ENCODE peak calls at places on chromosomes 4 and X, in six cellular contexts. C is GM20000; Z is naive thymus-derived CD8-positive, alpha-beta T cell; G is NCI-H1092; A is heart right ventricle; O is Kasumi-1. F is an unnamed sample.

GRCh38 chrX:129653985-129654651 is 638 bp downstream of the APLN start:
- DNase-seq in G (no peak), C (peak; percentile 36), Z (no peak), A (peak; percentile 33), O (no peak), F (no peak)

GRCh38 chr4:170580651-170581050 is 490.9 kb upstream of the AADAT start:
- DNase-seq in O (no peak), G (no peak), A (no peak), C (no peak), Z (no peak), F (no peak)

GRCh38 chrX:135185795-135186443 is 14.7 kb upstream of the CT55 start:
- DNase-seq in G (peak; percentile 15), Z (no peak), A (no peak), C (peak; percentile 58), O (peak; percentile 65), F (peak; percentile 23)

GRCh38 chrX:64190136-64190740 is 15.3 kb downstream of the AMER1 start:
- DNase-seq in C (no peak), G (no peak), Z (no peak), O (no peak), A (no peak), F (no peak)

GRCh38 chr4:128601992-128602695 is 207.4 kb upstream of the JADE1 start:
- DNase-seq in Z (no peak), O (no peak), G (no peak), A (peak; percentile 23), C (no peak), F (no peak)

GRCh38 chr4:138953962-138954371 is 61.6 kb upstream of the NOCT start:
- DNase-seq in O (peak; percentile 17), C (no peak), G (no peak), Z (no peak), A (no peak), F (no peak)

GRCh38 chrX:1190596-1191145 is 21.8 kb downstream of the CRLF2 start:
- DNase-seq in O (no peak), G (no peak), Z (no peak), A (no peak), C (no peak), F (no peak)

GRCh38 chr4:575281-576141 is 584 bp downstream of the TMEM271 start:
- DNase-seq in A (peak; percentile 32), Z (no peak), G (peak; percentile 14), O (peak; percentile 19), C (peak; percentile 79), F (no peak)

GRCh38 chrX:70762285-70762684 is 146.2 kb downstream of the TEX11 start:
- DNase-seq in C (no peak), Z (no peak), O (no peak), G (no peak), A (no peak), F (no peak)

GRCh38 chr4:182770969-182771330 is 146.2 kb downstream of the DCTD start:
- DNase-seq in O (no peak), G (no peak), C (no peak), Z (no peak), A (no peak), F (no peak)

GRCh38 chr4:84862064-84862463 is 104.4 kb downstream of the WDFY3 start:
- DNase-seq in O (no peak), G (no peak), Z (no peak), A (no peak), C (no peak), F (no peak)

GRCh38 chr4:40729555-40729954 is 20.2 kb upstream of the NSUN7 start:
- DNase-seq in G (no peak), O (no peak), Z (no peak), C (no peak), A (no peak), F (no peak)

GRCh38 chr4:74543247-74543670 is 98.3 kb downstream of the AREG start:
- DNase-seq in C (peak; percentile 7), A (no peak), O (peak; percentile 8), G (no peak), Z (no peak), F (no peak)

GRCh38 chr4:168449740-168450442 is 30.4 kb downstream of the DDX60L start:
- DNase-seq in G (no peak), O (no peak), C (no peak), Z (no peak), A (no peak), F (no peak)

GRCh38 chrX:39957816-39958561 is 139.8 kb downstream of the BCOR start:
- DNase-seq in C (no peak), O (no peak), A (no peak), G (no peak), Z (no peak), F (no peak)

GRCh38 chr4:112284662-112285411 is 867 bp downstream of the TIFA start:
- DNase-seq in A (no peak), C (peak; percentile 26), Z (no peak), O (no peak), G (no peak), F (peak; percentile 45)

GRCh38 chr4:123547818-123548200 is 151.2 kb downstream of the SPRY1 start:
- DNase-seq in C (no peak), G (no peak), A (no peak), Z (no peak), O (no peak), F (no peak)

GRCh38 chr4:74632634-74633033 is 161.7 kb downstream of the BTC start:
- DNase-seq in C (no peak), Z (peak; percentile 44), G (no peak), O (peak; percentile 80), A (no peak), F (no peak)

GRCh38 chrX:31223817-31224216 is 152.0 kb upstream of the FTHL17 start:
- DNase-seq in C (peak; percentile 5), G (no peak), A (no peak), O (no peak), Z (no peak), F (no peak)

GRCh38 chr4:2796261-2797187 is 3.6 kb downstream of the SH3BP2 start:
- DNase-seq in Z (no peak), O (no peak), C (no peak), G (peak; percentile 30), A (no peak), F (no peak)

GRCh38 chr4:71498002-71498401 is 159.2 kb downstream of the SLC4A4 start:
- DNase-seq in C (no peak), G (no peak), O (no peak), A (no peak), Z (no peak), F (no peak)

GRCh38 chr4:120066182-120066524 is 495 bp downstream of the MAD2L1 start:
- DNase-seq in G (no peak), O (peak; percentile 76), C (peak; percentile 48), A (no peak), Z (no peak), F (peak; percentile 77)

GRCh38 chr4:71635094-71635493 is 148.8 kb downstream of the GC start:
- DNase-seq in Z (no peak), A (no peak), G (no peak), O (no peak), C (no peak), F (no peak)

GRCh38 chr4:39528056-39528465 is 822 bp upstream of the UGDH start:
- DNase-seq in C (no peak), A (no peak), Z (peak; percentile 3), G (no peak), O (no peak), F (no peak)

GRCh38 chrX:102672876-102673275 is 21.6 kb downstream of the GPRASP1 start:
- DNase-seq in G (no peak), A (no peak), O (no peak), Z (no peak), C (no peak), F (no peak)

GRCh38 chr4:21490682-21491081 is 457.9 kb downstream of the KCNIP4 start:
- DNase-seq in C (no peak), Z (no peak), G (no peak), O (no peak), A (no peak), F (no peak)

GRCh38 chrX:103817502-103817901 is 14.6 kb downstream of the RAB9B start:
- DNase-seq in Z (peak; percentile 23), O (peak; percentile 50), G (peak; percentile 51), A (no peak), C (peak; percentile 10), F (peak; percentile 30)

GRCh38 chr4:142781114-142781513 is 65.0 kb downstream of the INPP4B start:
- DNase-seq in G (no peak), C (no peak), A (no peak), Z (no peak), O (no peak), F (no peak)

GRCh38 chrX:41863343-41864203 is 59.8 kb downstream of the CASK start:
- DNase-seq in Z (no peak), G (no peak), O (no peak), A (no peak), C (no peak), F (no peak)

GRCh38 chrX:56751071-56751470 is 22.0 kb downstream of the NBDY start:
- DNase-seq in O (no peak), A (no peak), G (no peak), Z (no peak), C (no peak), F (no peak)

GRCh38 chr4:130092187-130093015 is 996.4 kb downstream of the C4orf33 start:
- DNase-seq in O (no peak), G (no peak), C (no peak), A (no peak), Z (no peak), F (no peak)